ENCODE peak calls at places on chromosome 3, in ten cellular contexts. N, O, Y, D, M, T, R, B, K and C are unnamed samples.

GRCh38 chr3:11212301-11212613 is 58.0 kb downstream of the HRH1 start:
- DNase-seq in N (no peak), O (no peak), Y (peak), D (no peak), M (no peak), T (peak), R (no peak), B (no peak), K (no peak), C (no peak)

GRCh38 chr3:179716811-179717210 is 64.0 kb downstream of the USP13 start:
- DNase-seq in N (no peak), O (peak), Y (peak), D (no peak), M (no peak), T (peak), R (no peak), B (no peak), K (no peak), C (no peak)

GRCh38 chr3:182533394-182533793 is 259.9 kb upstream of the ATP11B start:
- DNase-seq in N (no peak), O (no peak), Y (peak), D (no peak), M (no peak), T (no peak), R (no peak), B (no peak), K (no peak), C (no peak)

GRCh38 chr3:40213556-40213955 is 96.0 kb upstream of the EIF1B start:
- DNase-seq in N (no peak), O (no peak), Y (no peak), D (no peak), M (no peak), T (no peak), R (no peak), B (no peak), K (no peak), C (no peak)

GRCh38 chr3:159604151-159604581 is 384.5 kb upstream of the IL12A start:
- DNase-seq in N (no peak), O (no peak), Y (peak), D (no peak), M (no peak), T (peak), R (no peak), B (no peak), K (no peak), C (no peak)

GRCh38 chr3:39249453-39250115 is 30.3 kb downstream of the CX3CR1 start:
- DNase-seq in N (no peak), O (no peak), Y (no peak), D (no peak), M (no peak), T (peak), R (no peak), B (no peak), K (no peak), C (no peak)

GRCh38 chr3:23996058-23996457 is 51.0 kb downstream of the NR1D2 start:
- DNase-seq in N (no peak), O (peak), Y (no peak), D (no peak), M (no peak), T (no peak), R (no peak), B (no peak), K (no peak), C (no peak)

GRCh38 chr3:127647171-127647884 is 18.3 kb downstream of the PODXL2 start:
- DNase-seq in N (no peak), O (no peak), Y (no peak), D (no peak), M (no peak), T (no peak), R (no peak), B (no peak), K (no peak), C (no peak)

GRCh38 chr3:25664066-25664809 is 469 bp downstream of the TOP2B start:
- DNase-seq in N (peak), O (no peak), Y (peak), D (peak), M (peak), T (peak), R (peak), B (peak), K (peak), C (peak)

GRCh38 chr3:107627962-107628542 is 105.3 kb downstream of the BBX start:
- DNase-seq in N (no peak), O (no peak), Y (no peak), D (no peak), M (no peak), T (no peak), R (no peak), B (no peak), K (no peak), C (no peak)

GRCh38 chr3:14275962-14276909 is 97.6 kb downstream of the LSM3 start:
- DNase-seq in N (no peak), O (no peak), Y (no peak), D (no peak), M (no peak), T (no peak), R (no peak), B (no peak), K (no peak), C (no peak)

GRCh38 chr3:42880183-42880582 is 4.5 kb upstream of the CYP8B1 start:
- DNase-seq in N (no peak), O (no peak), Y (no peak), D (no peak), M (no peak), T (no peak), R (no peak), B (no peak), K (no peak), C (no peak)

GRCh38 chr3:10753964-10754363 is 62.1 kb upstream of the SLC6A11 start:
- DNase-seq in N (no peak), O (no peak), Y (peak), D (peak), M (peak), T (peak), R (no peak), B (no peak), K (no peak), C (no peak)

GRCh38 chr3:123031051-123031450 is 3.5 kb upstream of the SEMA5B start:
- DNase-seq in N (no peak), O (no peak), Y (no peak), D (no peak), M (no peak), T (no peak), R (no peak), B (no peak), K (no peak), C (no peak)

GRCh38 chr3:175659951-175660350 is 800.8 kb downstream of the NAALADL2 start:
- DNase-seq in N (no peak), O (no peak), Y (no peak), D (no peak), M (no peak), T (no peak), R (no peak), B (no peak), K (no peak), C (no peak)

GRCh38 chr3:30516238-30516637 is 90.2 kb upstream of the TGFBR2 start:
- DNase-seq in N (no peak), O (no peak), Y (no peak), D (no peak), M (no peak), T (no peak), R (no peak), B (no peak), K (no peak), C (no peak)

GRCh38 chr3:179750720-179751328 is 98.0 kb downstream of the USP13 start:
- DNase-seq in N (no peak), O (no peak), Y (peak), D (no peak), M (no peak), T (peak), R (no peak), B (no peak), K (no peak), C (no peak)

GRCh38 chr3:46811615-46812236 is 51.5 kb downstream of the MYL3 start:
- DNase-seq in N (no peak), O (no peak), Y (no peak), D (no peak), M (no peak), T (no peak), R (no peak), B (no peak), K (no peak), C (no peak)

GRCh38 chr3:10703875-10704274 is 112.2 kb upstream of the SLC6A11 start:
- DNase-seq in N (no peak), O (peak), Y (peak), D (no peak), M (no peak), T (peak), R (no peak), B (no peak), K (no peak), C (no peak)

GRCh38 chr3:72523409-72524172 is 324.7 kb downstream of the SHQ1 start:
- DNase-seq in N (no peak), O (no peak), Y (no peak), D (no peak), M (no peak), T (no peak), R (peak), B (no peak), K (no peak), C (no peak)

GRCh38 chr3:14489641-14490040 is 50.5 kb downstream of the GRIP2 start:
- DNase-seq in N (no peak), O (no peak), Y (no peak), D (no peak), M (no peak), T (no peak), R (no peak), B (no peak), K (no peak), C (no peak)

GRCh38 chr3:25854214-25854613 is 64.3 kb downstream of the OXSM start:
- DNase-seq in N (no peak), O (no peak), Y (no peak), D (no peak), M (no peak), T (peak), R (no peak), B (no peak), K (no peak), C (no peak)

GRCh38 chr3:16477501-16477900 is 36.0 kb downstream of the RFTN1 start:
- DNase-seq in N (no peak), O (no peak), Y (no peak), D (no peak), M (no peak), T (no peak), R (no peak), B (no peak), K (no peak), C (no peak)

GRCh38 chr3:183410280-183410679 is 18.1 kb downstream of the MCF2L2 start:
- DNase-seq in N (no peak), O (no peak), Y (no peak), D (no peak), M (no peak), T (peak), R (no peak), B (no peak), K (no peak), C (no peak)

GRCh38 chr3:129690406-129690805 is 83.9 kb upstream of the PLXND1 start:
- DNase-seq in N (peak), O (peak), Y (peak), D (no peak), M (no peak), T (peak), R (peak), B (no peak), K (peak), C (peak)

GRCh38 chr3:13657660-13658435 is 108.9 kb downstream of the FBLN2 start:
- DNase-seq in N (peak), O (no peak), Y (peak), D (peak), M (peak), T (peak), R (no peak), B (peak), K (peak), C (peak)

GRCh38 chr3:52779411-52780297 is 2.3 kb downstream of the ITIH1 start:
- DNase-seq in N (no peak), O (no peak), Y (no peak), D (no peak), M (peak), T (no peak), R (peak), B (peak), K (no peak), C (no peak)

GRCh38 chr3:101862453-101863165 is 13.3 kb downstream of the NFKBIZ start:
- DNase-seq in N (no peak), O (no peak), Y (peak), D (no peak), M (no peak), T (no peak), R (no peak), B (no peak), K (no peak), C (no peak)